ENCODE peak calls at places on chromosomes 4 and X, in nine cellular contexts. V is stimulated activated CD4-positive, alpha-beta T cell treated with anti-CD3 and anti-CD28 coated beads, Interleukin-4, amount 100 ng/mL, for 48 hours; W is NCI-H510A treated with DMSO at 0.1 percent for 48 hours; D is NCI-H2029; S is lower lobe of right lung; M is AG04450; B is SK-N-SH; C is RWPE2; N is skeletal muscle cell. O is an unnamed sample.

GRCh38 chr4:147201016-147201415 is 255.4 kb upstream of the TTC29 start:
- DNase-seq in N (no peak), W (no peak), V (no peak), C (no peak), B (no peak), S (no peak), D (no peak), M (peak), O (no peak)

GRCh38 chr4:102447413-102447812 is 53.7 kb upstream of the NFKB1 start:
- DNase-seq in M (no peak), W (no peak), N (no peak), C (no peak), S (no peak), B (no peak), D (no peak), V (no peak), O (no peak)

GRCh38 chrX:1629244-1629643 is 14.4 kb downstream of the ASMT start:
- DNase-seq in C (no peak), W (no peak), S (no peak), D (no peak), V (no peak), B (no peak), M (no peak), N (no peak), O (no peak)

GRCh38 chrX:77014655-77015377 is 432.4 kb upstream of the FGF16 start:
- DNase-seq in D (no peak), V (no peak), C (no peak), W (peak), B (peak), N (no peak), M (no peak), S (no peak), O (no peak)

GRCh38 chrX:16160729-16161128 is 6.6 kb upstream of the MAGEB17 start:
- DNase-seq in V (no peak), C (no peak), D (no peak), N (peak), M (peak), S (no peak), W (no peak), B (no peak), O (peak)

GRCh38 chr4:106329027-106329618 is 12.8 kb downstream of the AIMP1 start:
- DNase-seq in N (peak), D (no peak), S (no peak), M (peak), V (no peak), W (peak), B (peak), C (no peak), O (peak)

GRCh38 chrX:37378399-37378798 is 29.2 kb downstream of the PRRG1 start:
- DNase-seq in W (no peak), D (no peak), M (no peak), S (no peak), V (no peak), B (no peak), N (peak), C (no peak), O (no peak)

GRCh38 chr4:84856468-84856867 is 110.0 kb downstream of the WDFY3 start:
- DNase-seq in V (no peak), C (no peak), B (no peak), S (no peak), D (no peak), M (no peak), W (no peak), N (no peak), O (no peak)

GRCh38 chr4:109046549-109047171 is 255.8 kb downstream of the COL25A1 start:
- DNase-seq in N (peak), D (no peak), W (no peak), C (no peak), B (no peak), M (peak), V (no peak), S (no peak), O (no peak)

GRCh38 chr4:101795704-101796103 is 5.2 kb downstream of the BANK1 start:
- DNase-seq in V (no peak), S (no peak), B (no peak), M (no peak), C (no peak), W (no peak), D (no peak), N (no peak), O (no peak)

GRCh38 chrX:39729834-39730670 is 367.7 kb downstream of the BCOR start:
- DNase-seq in B (peak), D (no peak), C (no peak), S (no peak), M (no peak), N (no peak), W (no peak), V (no peak), O (no peak)

GRCh38 chrX:110250847-110251246 is 67.0 kb downstream of the AMMECR1 start:
- DNase-seq in S (no peak), M (no peak), C (no peak), W (no peak), B (no peak), V (no peak), D (no peak), N (no peak), O (no peak)

GRCh38 chr4:26491449-26492170 is 1.3 kb upstream of the CCKAR start:
- DNase-seq in S (no peak), W (no peak), D (no peak), V (no peak), B (no peak), C (no peak), M (no peak), N (no peak), O (no peak)

GRCh38 chr4:109611045-109611616 is 51.1 kb downstream of the MCUB start:
- DNase-seq in C (no peak), M (no peak), B (no peak), V (no peak), N (no peak), S (no peak), D (no peak), W (no peak), O (no peak)

GRCh38 chrX:129925305-129926092 is 19.5 kb downstream of the UTP14A start:
- DNase-seq in B (peak), S (peak), D (peak), M (peak), W (peak), V (peak), N (peak), C (no peak), O (peak)

GRCh38 chrX:47749185-47749967 is 87.3 kb upstream of the ZNF81 start:
- DNase-seq in V (no peak), B (no peak), W (no peak), M (no peak), C (no peak), D (no peak), S (no peak), N (peak), O (no peak)

GRCh38 chr4:78951862-78952472 is 12.7 kb upstream of the PAQR3 start:
- DNase-seq in V (no peak), N (no peak), D (peak), M (no peak), B (peak), W (peak), S (no peak), C (no peak), O (peak)

GRCh38 chr4:175716956-175717355 is 95.1 kb downstream of the GPM6A start:
- DNase-seq in V (no peak), C (no peak), B (no peak), N (no peak), M (no peak), D (no peak), S (no peak), W (no peak), O (no peak)

GRCh38 chr4:25095756-25096552 is 64.3 kb downstream of the SEPSECS start:
- DNase-seq in C (no peak), D (no peak), S (no peak), M (no peak), B (peak), N (no peak), V (no peak), W (no peak), O (no peak)

GRCh38 chr4:81255524-81255923 is 40.5 kb upstream of the PRKG2 start:
- DNase-seq in D (no peak), N (peak), S (no peak), W (no peak), C (no peak), M (peak), B (no peak), V (no peak), O (peak)

GRCh38 chrX:112731793-112732192 is 52.1 kb upstream of the LHFPL1 start:
- DNase-seq in S (no peak), M (no peak), W (no peak), C (no peak), N (no peak), D (no peak), B (no peak), V (no peak), O (peak)

GRCh38 chr4:76780781-76781697 is 116.9 kb downstream of the SOWAHB start:
- DNase-seq in D (no peak), N (no peak), C (no peak), B (no peak), M (no peak), W (peak), V (no peak), S (no peak), O (no peak)

GRCh38 chrX:108070891-108071290 is 20.5 kb downstream of the PSMD10 start:
- DNase-seq in N (peak), S (no peak), M (peak), B (no peak), W (no peak), C (no peak), D (no peak), V (no peak), O (no peak)

GRCh38 chr4:1349359-1350168 is 2.6 kb downstream of the UVSSA start:
- DNase-seq in N (no peak), B (no peak), S (no peak), V (no peak), M (no peak), D (no peak), W (no peak), C (no peak), O (no peak)

GRCh38 chr4:115883251-115883650 is 769.8 kb upstream of the NDST4 start:
- DNase-seq in V (no peak), S (no peak), N (no peak), D (no peak), M (no peak), W (no peak), C (no peak), B (no peak), O (no peak)

GRCh38 chr4:40550900-40551546 is 78.6 kb downstream of the RBM47 start:
- DNase-seq in B (no peak), S (no peak), N (no peak), D (peak), M (no peak), W (peak), C (no peak), V (no peak), O (no peak)

GRCh38 chr4:75745192-75745591 is 20.8 kb downstream of the USO1 start:
- DNase-seq in M (peak), S (no peak), V (no peak), W (no peak), D (no peak), N (peak), B (no peak), C (no peak), O (no peak)

GRCh38 chr4:60682901-60683300 is 517.2 kb upstream of the ADGRL3 start:
- DNase-seq in N (peak), W (no peak), M (peak), V (no peak), B (no peak), C (no peak), D (no peak), S (no peak), O (peak)

GRCh38 chr4:147780137-147780777 is 48.4 kb downstream of the ARHGAP10 start:
- DNase-seq in N (no peak), C (no peak), S (peak), B (no peak), W (no peak), V (no peak), M (no peak), D (no peak), O (no peak)

GRCh38 chr4:101039367-101039766 is 308.0 kb downstream of the PPP3CA start:
- DNase-seq in V (no peak), C (no peak), S (no peak), M (no peak), B (no peak), N (no peak), D (no peak), W (no peak), O (no peak)

GRCh38 chrX:16114640-16115039 is 8.7 kb upstream of the GRPR start:
- DNase-seq in S (no peak), D (no peak), B (no peak), C (no peak), N (peak), V (no peak), M (peak), W (no peak), O (peak)

GRCh38 chr4:54063224-54063623 is 1.2 kb downstream of the CHIC2 start:
- DNase-seq in N (no peak), V (no peak), W (peak), B (no peak), S (no peak), M (no peak), D (no peak), C (no peak), O (peak)

GRCh38 chr4:30836231-30836630 is 116.1 kb downstream of the PCDH7 start:
- DNase-seq in W (no peak), S (no peak), C (no peak), D (no peak), B (no peak), V (no peak), M (peak), N (no peak), O (no peak)

GRCh38 chr4:8147231-8147970 is 11.2 kb downstream of the ABLIM2 start:
- DNase-seq in D (no peak), N (no peak), M (no peak), C (no peak), S (no peak), V (no peak), W (no peak), B (no peak), O (no peak)

GRCh38 chrX:136619889-136620505 is 28.0 kb upstream of the CD40LG start:
- DNase-seq in N (no peak), M (no peak), V (no peak), W (no peak), C (no peak), D (no peak), S (no peak), B (no peak), O (no peak)

O was measured in amniotic stem cell.